ENCODE peak calls at places on chromosome 1, in eight cellular contexts. W, Q, M, T, J, K, D and Z are unnamed samples.

GRCh38 chr1:41559331-41559730 is 74.8 kb upstream of the EDN2 start:
- DNase-seq in T (no peak), J (no peak), Q (no peak), K (no peak), W (no peak), D (no peak), M (no peak), Z (no peak)

GRCh38 chr1:213326666-213327317 is 275.8 kb downstream of the RPS6KC1 start:
- DNase-seq in D (peak; percentile 71), Q (peak; percentile 72), W (peak; percentile 74), J (peak; percentile 18), T (no peak), K (peak; percentile 78), M (no peak), Z (no peak)

GRCh38 chr1:199859525-199859924 is 168.0 kb upstream of the NR5A2 start:
- DNase-seq in J (no peak), Q (peak; percentile 55), K (peak; percentile 71), T (peak; percentile 97), M (peak; percentile 92), W (peak; percentile 93), D (peak; percentile 42), Z (no peak)

GRCh38 chr1:100631015-100631521 is 88.5 kb upstream of the VCAM1 start:
- DNase-seq in K (peak; percentile 88), M (peak; percentile 38), T (peak; percentile 20), Q (peak; percentile 89), W (peak; percentile 73), J (no peak), D (peak; percentile 22), Z (no peak)

GRCh38 chr1:207007352-207008033 is 25.1 kb downstream of the C1orf116 start:
- DNase-seq in M (peak; percentile 97), Q (peak; percentile 90), K (peak; percentile 98), W (peak; percentile 98), J (no peak), D (peak; percentile 99), T (no peak), Z (no peak)

GRCh38 chr1:84146375-84147032 is 2.4 kb downstream of the PRKACB start:
- DNase-seq in K (peak; percentile 68), T (peak; percentile 66), W (peak; percentile 67), M (peak; percentile 77), D (peak; percentile 43), J (no peak), Q (peak; percentile 60), Z (no peak)

GRCh38 chr1:62608905-62609304 is 11.6 kb downstream of the ANGPTL3 start:
- DNase-seq in W (no peak), M (no peak), T (no peak), Q (no peak), J (no peak), K (no peak), D (no peak), Z (no peak)

GRCh38 chr1:244968431-244968830 is 104.1 kb upstream of the HNRNPU start:
- DNase-seq in Q (no peak), W (peak; percentile 12), K (peak; percentile 9), D (no peak), T (peak; percentile 56), M (no peak), J (peak; percentile 23), Z (no peak)

GRCh38 chr1:59029768-59030167 is 245.9 kb upstream of the JUN start:
- DNase-seq in J (no peak), D (no peak), K (no peak), Q (no peak), T (peak; percentile 46), M (peak; percentile 46), W (no peak), Z (no peak)

GRCh38 chr1:2384941-2385481 is 6.3 kb downstream of the MORN1 start:
- DNase-seq in T (no peak), M (no peak), K (no peak), J (peak; percentile 1), W (no peak), D (no peak), Q (no peak), Z (no peak)

GRCh38 chr1:155080250-155081228 is 1.9 kb downstream of the EFNA3 start:
- DNase-seq in D (no peak), J (peak; percentile 71), M (no peak), W (no peak), Q (no peak), T (no peak), K (no peak), Z (peak; percentile 37)

GRCh38 chr1:233473549-233474204 is 140.2 kb upstream of the KCNK1 start:
- DNase-seq in Q (no peak), J (no peak), D (no peak), W (no peak), K (no peak), T (no peak), M (no peak), Z (no peak)

GRCh38 chr1:233465745-233466343 is 138.3 kb downstream of the MAP3K21 start:
- DNase-seq in T (no peak), D (no peak), J (no peak), M (no peak), K (no peak), W (no peak), Q (no peak), Z (no peak)

GRCh38 chr1:233470738-233471499 is 143.0 kb upstream of the KCNK1 start:
- DNase-seq in J (no peak), W (no peak), K (no peak), M (no peak), Q (no peak), T (no peak), D (no peak), Z (no peak)
- TF ChIP-seq CTCF in J (no peak), W (no peak), K (no peak), M (no peak), Q (no peak), T (no peak), D (no peak), Z (no peak)

GRCh38 chr1:35769188-35769758 is 505 bp downstream of the CLSPN start:
- DNase-seq in T (peak; percentile 91), J (peak; percentile 87), M (peak; percentile 77), W (peak; percentile 83), D (peak; percentile 76), K (peak; percentile 79), Q (peak; percentile 88), Z (peak; percentile 78)
- TF ChIP-seq CTCF in T (no peak), J (no peak), M (no peak), W (peak; percentile 12), D (peak; percentile 32), K (peak; percentile 18), Q (peak; percentile 5), Z (no peak)

GRCh38 chr1:29789910-29790247 is 553.6 kb downstream of the PTPRU start:
- DNase-seq in Q (no peak), W (no peak), K (no peak), D (no peak), T (no peak), M (no peak), J (no peak), Z (no peak)

GRCh38 chr1:29789221-29789909 is 553.0 kb downstream of the PTPRU start:
- DNase-seq in T (no peak), Q (no peak), M (peak; percentile 69), K (no peak), J (no peak), D (no peak), W (no peak), Z (no peak)

GRCh38 chr1:29793653-29794348 is 557.5 kb downstream of the PTPRU start:
- DNase-seq in Q (no peak), M (no peak), K (no peak), D (no peak), T (no peak), W (no peak), J (no peak), Z (no peak)

GRCh38 chr1:29798699-29799566 is 562.6 kb downstream of the PTPRU start:
- DNase-seq in D (no peak), Q (no peak), J (no peak), W (no peak), M (peak; percentile 92), T (no peak), K (no peak), Z (no peak)

DNA sequence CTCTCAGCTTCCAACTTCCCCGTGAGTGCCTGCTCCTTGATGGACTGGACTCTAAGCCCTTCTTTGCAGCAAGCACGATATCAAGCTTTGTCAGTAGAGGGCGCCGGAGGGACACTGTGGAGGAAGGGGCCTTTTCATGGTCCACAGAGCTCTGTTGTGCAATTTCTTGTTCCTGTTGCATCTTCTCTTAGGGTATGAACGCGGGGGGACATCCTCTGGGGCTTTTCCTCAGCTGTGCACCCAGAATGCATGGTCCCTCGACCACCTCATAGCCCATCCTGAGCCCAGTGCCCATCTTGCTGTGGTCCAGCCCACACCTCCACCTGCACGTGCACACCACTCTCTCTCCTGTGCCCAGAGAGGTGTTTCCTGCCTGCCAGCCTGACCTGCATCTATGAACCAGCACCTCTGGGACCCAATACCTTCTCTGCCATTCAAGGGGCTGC is 556.8 kb downstream of the PTPRU start:
- DNase-seq in Q (peak; percentile 78), M (peak; percentile 74), W (peak; percentile 87), J (peak; percentile 91), T (peak; percentile 72), K (peak; percentile 74), D (peak; percentile 84), Z (no peak)
- TF ChIP-seq CTCF in Q (peak; percentile 94), M (peak; percentile 96), W (peak; percentile 95), J (peak; percentile 55), T (peak; percentile 75), K (peak; percentile 85), D (peak; percentile 92), Z (no peak)

DNA sequence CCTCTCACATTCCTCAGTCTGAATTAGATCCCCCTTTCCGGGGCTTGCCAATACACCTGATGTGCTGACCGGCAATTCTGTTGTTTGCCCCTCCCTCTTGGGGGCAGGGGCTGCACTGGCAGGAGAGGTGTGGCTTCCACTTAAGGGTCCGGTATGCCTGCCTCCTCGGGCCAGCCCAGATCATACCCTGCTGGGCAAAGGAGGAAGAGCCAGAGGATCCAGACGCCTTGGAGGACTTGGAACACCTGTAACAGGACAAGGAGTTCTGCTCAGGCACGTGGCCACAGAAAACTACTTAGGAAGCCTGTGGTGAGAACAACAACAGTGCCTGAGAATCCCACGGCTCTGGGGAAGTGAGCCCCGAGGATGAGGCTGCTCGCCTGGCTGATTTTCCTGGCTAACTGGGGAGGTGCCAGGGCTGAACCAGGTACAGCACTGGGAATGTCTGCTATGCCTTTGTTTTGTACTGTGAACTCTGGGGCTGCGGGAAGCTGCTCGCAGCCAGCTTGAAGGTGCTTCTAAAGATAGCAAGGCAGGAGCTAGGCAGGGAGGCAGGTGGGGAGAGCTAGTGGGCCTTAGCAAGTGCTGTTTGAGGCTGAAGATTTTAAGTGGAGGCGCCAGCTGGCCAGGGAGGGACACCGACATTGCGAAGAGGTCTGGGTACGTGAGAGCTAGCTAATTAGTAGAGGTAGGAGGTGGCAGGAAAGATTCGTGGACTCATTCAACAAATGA is at the start of gene SMPDL3B:
- DNase-seq in J (peak; percentile 82), T (peak; percentile 41), W (no peak), Q (no peak), K (no peak), D (no peak), M (peak; percentile 53), Z (no peak)
- TF ChIP-seq CTCF in J (peak; percentile 18), T (no peak), W (no peak), Q (no peak), K (peak; percentile 15), D (no peak), M (peak; percentile 10), Z (no peak)

GRCh38 chr1:44236873-44237272 is 23.6 kb downstream of the DMAP1 start:
- DNase-seq in Q (no peak), D (no peak), J (no peak), M (no peak), W (no peak), K (no peak), T (no peak), Z (no peak)
- TF ChIP-seq CTCF in Q (no peak), D (no peak), J (no peak), M (no peak), W (no peak), K (no peak), T (no peak), Z (no peak)